ENCODE peak calls at places on chromosome 11, in eight cellular contexts. One of them, this sample, is unnamed. For H3K27me3, the result is how much of the 10 kb centered on the place peaks cover.

GRCh38 chr11:132334769-132335280 is 964.4 kb downstream of the NTM start:
- DNase-seq in H1: no peak
- DNase-seq in spleen: no peak
- DNase-seq in K562: no peak
- DNase-seq in transverse colon: no peak
- DNase-seq in stomach: no peak
- DNase-seq in sigmoid colon: no peak
- DNase-seq in HepG2: no peak
- DNase-seq in this sample: no peak

GRCh38 chr11:1519028-1519736 is 32.6 kb upstream of the MOB2 start:
- DNase-seq in H1: no peak
- DNase-seq in spleen: no peak
- DNase-seq in K562: no peak
- DNase-seq in transverse colon: no peak
- DNase-seq in stomach: no peak
- DNase-seq in sigmoid colon: no peak
- DNase-seq in HepG2: no peak
- DNase-seq in this sample: no peak

GRCh38 chr11:89922195-89922660 is at the start of gene TRIM49D1:
- DNase-seq in H1: no peak
- DNase-seq in spleen: no peak
- DNase-seq in K562: no peak
- DNase-seq in transverse colon: no peak
- DNase-seq in stomach: no peak
- DNase-seq in sigmoid colon: no peak
- DNase-seq in HepG2: no peak
- DNase-seq in this sample: no peak

GRCh38 chr11:70934999-70935768 is 317.2 kb downstream of the SHANK2 start:
- DNase-seq in H1: no peak
- DNase-seq in spleen: no peak
- DNase-seq in K562: no peak
- DNase-seq in transverse colon: no peak
- DNase-seq in stomach: no peak
- DNase-seq in sigmoid colon: no peak
- DNase-seq in HepG2: peak
- DNase-seq in this sample: no peak

GRCh38 chr11:65434667-65435179 is 12.1 kb downstream of the NEAT1 start:
- DNase-seq in H1: no peak
- DNase-seq in spleen: no peak
- DNase-seq in K562: no peak
- DNase-seq in transverse colon: peak
- DNase-seq in stomach: no peak
- DNase-seq in sigmoid colon: peak
- DNase-seq in HepG2: no peak
- DNase-seq in this sample: no peak

GRCh38 chr11:39817248-39817647 is 1642.2 kb downstream of the LRRC4C start:
- DNase-seq in H1: no peak
- DNase-seq in spleen: no peak
- DNase-seq in K562: no peak
- DNase-seq in transverse colon: no peak
- DNase-seq in stomach: no peak
- DNase-seq in sigmoid colon: no peak
- DNase-seq in HepG2: no peak
- DNase-seq in this sample: no peak

GRCh38 chr11:134045799-134046635 is 22.9 kb upstream of the JAM3 start:
- DNase-seq in H1: no peak
- DNase-seq in spleen: peak
- DNase-seq in K562: no peak
- DNase-seq in transverse colon: no peak
- DNase-seq in stomach: no peak
- DNase-seq in sigmoid colon: peak
- DNase-seq in HepG2: no peak
- DNase-seq in this sample: no peak

GRCh38 chr11:6474423-6474792 is 667 bp upstream of the TRIM3 start:
- DNase-seq in H1: no peak
- DNase-seq in spleen: no peak
- DNase-seq in K562: no peak
- DNase-seq in transverse colon: no peak
- DNase-seq in stomach: no peak
- DNase-seq in sigmoid colon: no peak
- DNase-seq in HepG2: no peak
- DNase-seq in this sample: no peak

GRCh38 chr11:111557425-111558111 is 17.0 kb downstream of the LAYN start:
- DNase-seq in H1: no peak
- DNase-seq in spleen: no peak
- DNase-seq in K562: no peak
- DNase-seq in transverse colon: no peak
- DNase-seq in stomach: no peak
- DNase-seq in sigmoid colon: no peak
- DNase-seq in HepG2: peak
- DNase-seq in this sample: no peak

GRCh38 chr11:56624661-56625110 is 10.0 kb upstream of the OR5M1 start:
- DNase-seq in H1: no peak
- DNase-seq in spleen: no peak
- DNase-seq in K562: peak
- DNase-seq in transverse colon: no peak
- DNase-seq in stomach: no peak
- DNase-seq in sigmoid colon: no peak
- DNase-seq in HepG2: peak
- DNase-seq in this sample: no peak

GRCh38 chr11:5691963-5692358 is 2.4 kb downstream of the TRIM22 start:
- DNase-seq in H1: no peak
- DNase-seq in spleen: no peak
- DNase-seq in K562: no peak
- DNase-seq in transverse colon: no peak
- DNase-seq in stomach: no peak
- DNase-seq in sigmoid colon: no peak
- DNase-seq in HepG2: no peak
- DNase-seq in this sample: no peak

GRCh38 chr11:122861631-122862030 is 20.9 kb upstream of the JHY start:
- DNase-seq in H1: no peak
- DNase-seq in spleen: no peak
- DNase-seq in K562: no peak
- DNase-seq in transverse colon: no peak
- DNase-seq in stomach: no peak
- DNase-seq in sigmoid colon: no peak
- DNase-seq in HepG2: no peak
- DNase-seq in this sample: no peak

GRCh38 chr11:111663820-111664219 is 61.6 kb downstream of the SIK2 start:
- DNase-seq in H1: no peak
- DNase-seq in spleen: no peak
- DNase-seq in K562: peak
- DNase-seq in transverse colon: peak
- DNase-seq in stomach: peak
- DNase-seq in sigmoid colon: no peak
- DNase-seq in HepG2: no peak
- DNase-seq in this sample: no peak

GRCh38 chr11:19905280-19905853 is 192.7 kb downstream of the NAV2 start:
- DNase-seq in H1: no peak
- DNase-seq in spleen: no peak
- DNase-seq in K562: peak
- DNase-seq in transverse colon: no peak
- DNase-seq in stomach: no peak
- DNase-seq in sigmoid colon: no peak
- DNase-seq in HepG2: peak
- DNase-seq in this sample: no peak

GRCh38 chr11:124470516-124471231 is 25.2 kb upstream of the OR8B8 start:
- DNase-seq in H1: no peak
- DNase-seq in spleen: no peak
- DNase-seq in K562: no peak
- DNase-seq in transverse colon: no peak
- DNase-seq in stomach: no peak
- DNase-seq in sigmoid colon: no peak
- DNase-seq in HepG2: no peak
- DNase-seq in this sample: no peak

DNA sequence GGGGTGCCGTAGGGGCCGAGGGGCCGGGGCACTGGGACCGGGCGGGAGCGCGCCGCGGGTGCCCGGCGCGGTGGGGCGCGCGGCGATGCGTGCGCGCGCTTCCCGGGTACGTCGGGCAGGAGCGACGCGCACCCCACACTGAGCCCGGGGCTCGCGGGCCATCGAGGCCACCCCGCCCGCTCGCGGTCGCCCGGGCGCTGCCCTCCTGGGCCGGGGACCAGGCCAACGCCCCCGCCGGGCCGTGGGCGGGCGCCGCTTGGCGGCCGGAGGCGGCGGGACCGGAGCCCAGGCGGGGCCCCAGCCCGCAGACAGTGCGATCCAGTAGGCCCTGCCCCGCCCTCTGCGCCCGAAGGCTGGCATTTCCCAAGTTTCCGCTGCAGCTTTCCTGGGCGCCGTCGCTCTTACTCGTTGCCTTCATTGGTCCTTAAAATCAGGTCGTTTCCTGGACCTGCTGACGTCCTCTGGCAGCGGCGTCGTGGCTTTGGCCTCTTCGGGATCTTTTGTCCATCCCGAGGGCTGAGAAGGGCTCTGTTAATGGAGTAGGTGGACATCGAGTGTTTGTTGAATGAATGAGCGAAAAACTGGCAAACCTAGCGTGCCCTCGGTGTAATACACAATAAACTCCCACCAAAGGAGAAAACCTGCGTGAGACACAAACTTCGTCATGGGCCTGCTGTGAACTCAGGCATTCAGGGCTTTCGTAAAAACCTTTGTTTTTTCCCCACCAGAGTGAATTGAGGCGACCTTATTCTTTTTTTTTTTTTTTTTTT is 638 bp downstream of the PARVA start:
- DNase-seq in H1: peak
- DNase-seq in spleen: no peak
- DNase-seq in K562: no peak
- DNase-seq in transverse colon: peak
- DNase-seq in stomach: peak
- DNase-seq in sigmoid colon: peak
- DNase-seq in HepG2: peak
- DNase-seq in this sample: peak
- TF ChIP-seq POLR2A in H1: peak
- TF ChIP-seq POLR2A in spleen: no peak
- TF ChIP-seq POLR2A in K562: no peak
- TF ChIP-seq POLR2A in transverse colon: peak
- TF ChIP-seq POLR2A in stomach: no peak
- TF ChIP-seq POLR2A in sigmoid colon: peak
- TF ChIP-seq POLR2A in HepG2: peak
- TF ChIP-seq POLR2A in this sample: no peak

GRCh38 chr11:34978236-34979191 is 62.1 kb downstream of the PDHX start:
- DNase-seq in H1: no peak
- DNase-seq in spleen: no peak
- DNase-seq in K562: no peak
- DNase-seq in transverse colon: no peak
- DNase-seq in stomach: no peak
- DNase-seq in sigmoid colon: no peak
- DNase-seq in HepG2: no peak
- DNase-seq in this sample: no peak

GRCh38 chr11:34976496-34976895 is 60.1 kb downstream of the PDHX start:
- DNase-seq in H1: no peak
- DNase-seq in spleen: no peak
- DNase-seq in K562: no peak
- DNase-seq in transverse colon: no peak
- DNase-seq in stomach: no peak
- DNase-seq in sigmoid colon: no peak
- DNase-seq in HepG2: no peak
- DNase-seq in this sample: no peak

GRCh38 chr11:34975482-34975881 is 59.1 kb downstream of the PDHX start:
- DNase-seq in H1: no peak
- DNase-seq in spleen: no peak
- DNase-seq in K562: no peak
- DNase-seq in transverse colon: no peak
- DNase-seq in stomach: no peak
- DNase-seq in sigmoid colon: no peak
- DNase-seq in HepG2: peak
- DNase-seq in this sample: no peak

GRCh38 chr11:34972892-34973291 is 56.5 kb downstream of the PDHX start:
- DNase-seq in H1: no peak
- DNase-seq in spleen: no peak
- DNase-seq in K562: no peak
- DNase-seq in transverse colon: no peak
- DNase-seq in stomach: no peak
- DNase-seq in sigmoid colon: no peak
- DNase-seq in HepG2: no peak
- DNase-seq in this sample: no peak

GRCh38 chr11:34977039-34977906 is 60.9 kb downstream of the PDHX start:
- DNase-seq in H1: no peak
- DNase-seq in spleen: no peak
- DNase-seq in K562: no peak
- DNase-seq in transverse colon: no peak
- DNase-seq in stomach: no peak
- DNase-seq in sigmoid colon: no peak
- DNase-seq in HepG2: no peak
- DNase-seq in this sample: no peak
- TF ChIP-seq POLR2AphosphoS5 in H1: no peak
- TF ChIP-seq POLR2AphosphoS5 in spleen: no peak
- TF ChIP-seq POLR2AphosphoS5 in K562: no peak
- TF ChIP-seq POLR2AphosphoS5 in transverse colon: no peak
- TF ChIP-seq POLR2AphosphoS5 in stomach: no peak
- TF ChIP-seq POLR2AphosphoS5 in sigmoid colon: no peak
- TF ChIP-seq POLR2AphosphoS5 in HepG2: no peak
- TF ChIP-seq POLR2AphosphoS5 in this sample: no peak

GRCh38 chr11:100869328-100869727 is 182.2 kb downstream of the ARHGAP42 start:
- DNase-seq in H1: no peak
- DNase-seq in spleen: no peak
- DNase-seq in K562: peak
- DNase-seq in transverse colon: no peak
- DNase-seq in stomach: no peak
- DNase-seq in sigmoid colon: no peak
- DNase-seq in HepG2: no peak
- DNase-seq in this sample: no peak

GRCh38 chr11:100866453-100866852 is 179.4 kb downstream of the ARHGAP42 start:
- DNase-seq in H1: no peak
- DNase-seq in spleen: no peak
- DNase-seq in K562: no peak
- DNase-seq in transverse colon: no peak
- DNase-seq in stomach: no peak
- DNase-seq in sigmoid colon: no peak
- DNase-seq in HepG2: no peak
- DNase-seq in this sample: no peak

GRCh38 chr11:100867601-100868000 is 180.5 kb downstream of the ARHGAP42 start:
- DNase-seq in H1: no peak
- DNase-seq in spleen: no peak
- DNase-seq in K562: no peak
- DNase-seq in transverse colon: no peak
- DNase-seq in stomach: no peak
- DNase-seq in sigmoid colon: no peak
- DNase-seq in HepG2: no peak
- DNase-seq in this sample: no peak

GRCh38 chr11:100872951-100873350 is 185.9 kb downstream of the ARHGAP42 start:
- DNase-seq in H1: no peak
- DNase-seq in spleen: no peak
- DNase-seq in K562: no peak
- DNase-seq in transverse colon: no peak
- DNase-seq in stomach: no peak
- DNase-seq in sigmoid colon: no peak
- DNase-seq in HepG2: no peak
- DNase-seq in this sample: no peak

GRCh38 chr11:100870138-100870537 is 183.1 kb downstream of the ARHGAP42 start:
- DNase-seq in H1: no peak
- DNase-seq in spleen: no peak
- DNase-seq in K562: no peak
- DNase-seq in transverse colon: no peak
- DNase-seq in stomach: no peak
- DNase-seq in sigmoid colon: no peak
- DNase-seq in HepG2: no peak
- DNase-seq in this sample: no peak
- H3K27me3 ChIP-seq in H1: under half
- H3K27me3 ChIP-seq in spleen: under half
- H3K27me3 ChIP-seq in K562: under half
- H3K27me3 ChIP-seq in transverse colon: under half
- H3K27me3 ChIP-seq in stomach: under half
- H3K27me3 ChIP-seq in sigmoid colon: under half
- H3K27me3 ChIP-seq in HepG2: under half
- H3K27me3 ChIP-seq in this sample: under half

GRCh38 chr11:120702656-120703055 is 191.1 kb downstream of the GRIK4 start:
- DNase-seq in H1: no peak
- DNase-seq in spleen: no peak
- DNase-seq in K562: no peak
- DNase-seq in transverse colon: no peak
- DNase-seq in stomach: no peak
- DNase-seq in sigmoid colon: no peak
- DNase-seq in HepG2: no peak
- DNase-seq in this sample: no peak
- TF ChIP-seq POLR2A in H1: no peak
- TF ChIP-seq POLR2A in spleen: no peak
- TF ChIP-seq POLR2A in K562: no peak
- TF ChIP-seq POLR2A in transverse colon: no peak
- TF ChIP-seq POLR2A in stomach: no peak
- TF ChIP-seq POLR2A in sigmoid colon: no peak
- TF ChIP-seq POLR2A in HepG2: no peak
- TF ChIP-seq POLR2A in this sample: no peak